ENCODE peak calls at places on chromosomes 1 and 21, in seven cellular contexts. One of them, this sample, is unnamed.

GRCh38 chr1:228956864-228957263 is 221.6 kb downstream of the RHOU start:
- DNase-seq in Calu3: no peak
- DNase-seq in colonic mucosa: no peak
- DNase-seq in activated CD8-positive, alpha-beta T cell treated with anti-CD3 and anti-CD28 coated beads for 36 hours: no peak
- DNase-seq in testis: no peak
- DNase-seq in AG10803: no peak
- DNase-seq in nephron progenitor cell: no peak
- DNase-seq in this sample: no peak

GRCh38 chr1:108533351-108534083 is 26.4 kb upstream of the EEIG2 start:
- DNase-seq in Calu3: peak
- DNase-seq in colonic mucosa: peak
- DNase-seq in activated CD8-positive, alpha-beta T cell treated with anti-CD3 and anti-CD28 coated beads for 36 hours: peak
- DNase-seq in testis: no peak
- DNase-seq in AG10803: no peak
- DNase-seq in nephron progenitor cell: no peak
- DNase-seq in this sample: no peak

GRCh38 chr1:221979461-221980032 is 237.7 kb upstream of the DUSP10 start:
- DNase-seq in Calu3: no peak
- DNase-seq in colonic mucosa: no peak
- DNase-seq in activated CD8-positive, alpha-beta T cell treated with anti-CD3 and anti-CD28 coated beads for 36 hours: no peak
- DNase-seq in testis: no peak
- DNase-seq in AG10803: no peak
- DNase-seq in nephron progenitor cell: no peak
- DNase-seq in this sample: no peak

GRCh38 chr21:34732388-34732821 is 63.6 kb downstream of the CLIC6 start:
- DNase-seq in Calu3: no peak
- DNase-seq in colonic mucosa: no peak
- DNase-seq in activated CD8-positive, alpha-beta T cell treated with anti-CD3 and anti-CD28 coated beads for 36 hours: no peak
- DNase-seq in testis: no peak
- DNase-seq in AG10803: peak
- DNase-seq in nephron progenitor cell: no peak
- DNase-seq in this sample: no peak

GRCh38 chr1:75732703-75733102 is 8.2 kb downstream of the ACADM start:
- DNase-seq in Calu3: no peak
- DNase-seq in colonic mucosa: no peak
- DNase-seq in activated CD8-positive, alpha-beta T cell treated with anti-CD3 and anti-CD28 coated beads for 36 hours: no peak
- DNase-seq in testis: no peak
- DNase-seq in AG10803: peak
- DNase-seq in nephron progenitor cell: no peak
- DNase-seq in this sample: no peak

GRCh38 chr1:41915786-41916571 is 2.7 kb downstream of the HIVEP3 start:
- DNase-seq in Calu3: peak
- DNase-seq in colonic mucosa: no peak
- DNase-seq in activated CD8-positive, alpha-beta T cell treated with anti-CD3 and anti-CD28 coated beads for 36 hours: peak
- DNase-seq in testis: no peak
- DNase-seq in AG10803: no peak
- DNase-seq in nephron progenitor cell: no peak
- DNase-seq in this sample: no peak

GRCh38 chr1:201589186-201589585 is 50.3 kb downstream of the NAV1 start:
- DNase-seq in Calu3: no peak
- DNase-seq in colonic mucosa: no peak
- DNase-seq in activated CD8-positive, alpha-beta T cell treated with anti-CD3 and anti-CD28 coated beads for 36 hours: no peak
- DNase-seq in testis: no peak
- DNase-seq in AG10803: no peak
- DNase-seq in nephron progenitor cell: no peak
- DNase-seq in this sample: no peak

GRCh38 chr1:65503427-65503826 is 83.0 kb downstream of the LEPR start:
- DNase-seq in Calu3: no peak
- DNase-seq in colonic mucosa: no peak
- DNase-seq in activated CD8-positive, alpha-beta T cell treated with anti-CD3 and anti-CD28 coated beads for 36 hours: no peak
- DNase-seq in testis: no peak
- DNase-seq in AG10803: no peak
- DNase-seq in nephron progenitor cell: no peak
- DNase-seq in this sample: no peak

GRCh38 chr1:59156526-59157196 is 140.2 kb upstream of the FGGY start:
- DNase-seq in Calu3: no peak
- DNase-seq in colonic mucosa: no peak
- DNase-seq in activated CD8-positive, alpha-beta T cell treated with anti-CD3 and anti-CD28 coated beads for 36 hours: no peak
- DNase-seq in testis: no peak
- DNase-seq in AG10803: peak
- DNase-seq in nephron progenitor cell: no peak
- DNase-seq in this sample: no peak

GRCh38 chr1:158730453-158730852 is 9.9 kb upstream of the OR6K3 start:
- DNase-seq in Calu3: no peak
- DNase-seq in colonic mucosa: no peak
- DNase-seq in activated CD8-positive, alpha-beta T cell treated with anti-CD3 and anti-CD28 coated beads for 36 hours: no peak
- DNase-seq in testis: no peak
- DNase-seq in AG10803: no peak
- DNase-seq in nephron progenitor cell: no peak
- DNase-seq in this sample: no peak

GRCh38 chr1:192157067-192157466 is 1.2 kb upstream of the RGS18 start:
- DNase-seq in Calu3: no peak
- DNase-seq in colonic mucosa: no peak
- DNase-seq in activated CD8-positive, alpha-beta T cell treated with anti-CD3 and anti-CD28 coated beads for 36 hours: no peak
- DNase-seq in testis: no peak
- DNase-seq in AG10803: no peak
- DNase-seq in nephron progenitor cell: no peak
- DNase-seq in this sample: no peak

GRCh38 chr1:160243767-160244166 is 18.6 kb downstream of the DCAF8 start:
- DNase-seq in Calu3: no peak
- DNase-seq in colonic mucosa: no peak
- DNase-seq in activated CD8-positive, alpha-beta T cell treated with anti-CD3 and anti-CD28 coated beads for 36 hours: no peak
- DNase-seq in testis: no peak
- DNase-seq in AG10803: no peak
- DNase-seq in nephron progenitor cell: no peak
- DNase-seq in this sample: no peak

GRCh38 chr1:92446990-92447681 is 39.6 kb downstream of the GFI1 start:
- DNase-seq in Calu3: no peak
- DNase-seq in colonic mucosa: no peak
- DNase-seq in activated CD8-positive, alpha-beta T cell treated with anti-CD3 and anti-CD28 coated beads for 36 hours: no peak
- DNase-seq in testis: no peak
- DNase-seq in AG10803: no peak
- DNase-seq in nephron progenitor cell: no peak
- DNase-seq in this sample: no peak

GRCh38 chr1:160726498-160727391 is 12.3 kb upstream of the SLAMF7 start:
- DNase-seq in Calu3: peak
- DNase-seq in colonic mucosa: peak
- DNase-seq in activated CD8-positive, alpha-beta T cell treated with anti-CD3 and anti-CD28 coated beads for 36 hours: peak
- DNase-seq in testis: peak
- DNase-seq in AG10803: peak
- DNase-seq in nephron progenitor cell: peak
- DNase-seq in this sample: peak

GRCh38 chr1:12549460-12550349 is 68.3 kb downstream of the DHRS3 start:
- DNase-seq in Calu3: peak
- DNase-seq in colonic mucosa: peak
- DNase-seq in activated CD8-positive, alpha-beta T cell treated with anti-CD3 and anti-CD28 coated beads for 36 hours: peak
- DNase-seq in testis: peak
- DNase-seq in AG10803: peak
- DNase-seq in nephron progenitor cell: peak
- DNase-seq in this sample: no peak

DNA sequence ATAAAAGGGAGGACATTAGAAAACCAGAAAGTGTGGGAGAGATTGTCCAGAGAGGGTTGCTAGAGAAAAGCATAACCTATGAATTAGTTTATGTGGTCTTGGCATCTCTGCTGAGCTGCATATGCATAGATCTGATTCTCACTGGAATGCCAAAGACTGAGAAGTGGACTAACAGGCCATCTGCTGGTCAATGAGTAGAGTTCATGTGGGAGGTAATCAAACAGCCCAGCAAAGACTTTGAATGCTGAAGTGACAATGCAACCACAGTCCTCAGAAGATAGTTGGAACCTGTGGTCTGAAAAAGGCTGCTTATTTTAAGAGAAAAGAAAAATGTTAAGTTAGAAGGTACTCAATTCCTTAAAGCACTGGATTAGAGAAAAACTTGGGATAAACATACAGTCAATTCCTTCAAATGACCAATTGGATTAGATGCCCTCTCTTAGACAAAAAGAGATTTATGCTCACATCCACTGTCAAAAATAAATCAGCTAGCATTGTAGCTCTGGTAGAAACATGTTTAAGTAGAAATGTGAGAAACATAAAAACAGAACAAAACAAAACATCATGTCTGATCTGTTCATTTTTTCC is 382.8 kb downstream of the AMY1C start:
- DNase-seq in Calu3: peak
- DNase-seq in colonic mucosa: no peak
- DNase-seq in activated CD8-positive, alpha-beta T cell treated with anti-CD3 and anti-CD28 coated beads for 36 hours: no peak
- DNase-seq in testis: peak
- DNase-seq in AG10803: no peak
- DNase-seq in nephron progenitor cell: peak
- DNase-seq in this sample: no peak
- TF ChIP-seq CTCF in Calu3: no peak
- TF ChIP-seq CTCF in colonic mucosa: peak
- TF ChIP-seq CTCF in activated CD8-positive, alpha-beta T cell treated with anti-CD3 and anti-CD28 coated beads for 36 hours: no peak
- TF ChIP-seq CTCF in testis: no peak
- TF ChIP-seq CTCF in AG10803: no peak
- TF ChIP-seq CTCF in nephron progenitor cell: peak
- TF ChIP-seq CTCF in this sample: peak

DNA sequence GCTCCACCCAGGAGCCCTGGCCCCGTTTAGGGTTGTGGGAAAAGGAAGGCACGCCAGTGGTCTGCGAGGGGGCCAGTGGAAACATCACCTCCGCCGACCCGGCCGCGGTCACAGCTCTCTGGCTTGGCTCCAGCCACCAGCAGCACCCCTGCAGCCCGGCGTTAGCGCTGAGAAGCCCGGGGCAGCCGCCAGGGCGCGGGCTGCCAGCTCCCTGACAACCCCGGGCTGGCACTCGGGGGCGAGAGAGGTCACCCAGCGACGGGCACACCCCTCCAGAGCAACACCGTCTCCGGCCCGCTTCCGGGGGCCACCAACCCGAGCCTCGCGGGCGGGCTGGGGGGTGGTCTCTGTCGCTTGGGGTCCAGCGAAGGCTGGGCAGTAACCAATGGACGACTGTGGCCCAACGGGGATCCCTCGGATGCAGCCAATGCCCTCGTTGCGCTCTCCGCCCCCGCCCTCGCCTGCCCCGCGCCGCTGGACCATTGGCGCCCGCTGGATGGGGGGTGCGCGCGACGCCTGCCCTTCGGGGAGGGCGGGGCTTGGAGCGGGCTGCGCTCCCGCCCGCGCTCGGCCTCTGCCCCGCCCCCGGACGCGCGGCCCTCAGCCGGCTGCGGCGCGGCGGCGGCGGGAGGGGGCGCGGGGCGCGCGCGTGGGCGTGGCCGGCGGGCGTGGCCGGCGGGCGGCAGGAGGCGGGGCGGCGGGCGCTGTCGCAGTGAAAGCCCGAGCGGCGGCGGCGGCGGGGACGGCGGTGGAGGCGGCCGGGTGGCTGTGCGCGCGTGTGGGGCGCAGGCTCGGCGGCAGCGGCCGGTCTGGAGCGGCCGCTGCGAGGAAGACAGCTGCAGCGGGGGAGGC is at the start of gene MAN1C1:
- DNase-seq in Calu3: peak
- DNase-seq in colonic mucosa: peak
- DNase-seq in activated CD8-positive, alpha-beta T cell treated with anti-CD3 and anti-CD28 coated beads for 36 hours: peak
- DNase-seq in testis: peak
- DNase-seq in AG10803: peak
- DNase-seq in nephron progenitor cell: peak
- DNase-seq in this sample: peak
- TF ChIP-seq CTCF in Calu3: peak
- TF ChIP-seq CTCF in colonic mucosa: no peak
- TF ChIP-seq CTCF in activated CD8-positive, alpha-beta T cell treated with anti-CD3 and anti-CD28 coated beads for 36 hours: peak
- TF ChIP-seq CTCF in testis: no peak
- TF ChIP-seq CTCF in AG10803: peak
- TF ChIP-seq CTCF in nephron progenitor cell: peak
- TF ChIP-seq CTCF in this sample: no peak

DNA sequence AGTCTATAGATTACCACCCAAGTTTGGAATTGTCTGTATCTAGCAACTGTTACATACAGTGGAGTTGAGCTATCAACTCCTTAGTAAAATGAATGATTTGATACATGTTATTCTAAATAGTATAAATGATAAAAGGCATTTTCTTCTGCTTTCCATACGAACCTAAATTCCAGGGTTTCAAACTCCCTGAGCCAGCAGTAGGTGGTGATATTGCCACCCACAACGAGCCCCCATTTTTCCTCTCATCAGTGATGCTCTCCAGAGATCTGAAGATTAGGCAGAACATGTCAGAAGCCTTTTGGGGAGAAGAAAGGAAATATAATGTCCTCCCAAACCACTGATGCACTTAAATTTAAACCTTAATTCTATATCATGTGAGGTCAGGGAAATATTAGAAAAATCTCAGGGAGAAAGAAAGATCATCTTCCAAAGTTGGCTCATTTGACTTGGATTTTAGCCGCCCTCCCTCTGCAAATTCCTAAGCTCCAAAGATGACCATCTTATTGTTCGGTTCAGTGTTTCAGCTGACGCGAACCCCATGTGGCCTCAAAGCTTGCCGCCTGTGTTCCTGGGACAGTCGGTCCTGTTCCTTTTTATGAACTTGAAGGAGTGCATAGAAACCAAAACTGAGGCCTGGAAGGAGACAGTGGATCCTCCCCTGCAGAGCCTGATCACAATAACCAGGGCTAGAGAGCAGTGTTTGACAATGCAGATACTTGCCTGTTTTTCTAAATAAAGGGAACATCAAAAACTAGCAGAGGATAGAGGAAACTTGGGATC is 2.3 kb downstream of the EVA1C start:
- DNase-seq in Calu3: peak
- DNase-seq in colonic mucosa: no peak
- DNase-seq in activated CD8-positive, alpha-beta T cell treated with anti-CD3 and anti-CD28 coated beads for 36 hours: no peak
- DNase-seq in testis: peak
- DNase-seq in AG10803: no peak
- DNase-seq in nephron progenitor cell: no peak
- DNase-seq in this sample: no peak
- TF ChIP-seq CTCF in Calu3: no peak
- TF ChIP-seq CTCF in colonic mucosa: no peak
- TF ChIP-seq CTCF in activated CD8-positive, alpha-beta T cell treated with anti-CD3 and anti-CD28 coated beads for 36 hours: no peak
- TF ChIP-seq CTCF in testis: peak
- TF ChIP-seq CTCF in AG10803: peak
- TF ChIP-seq CTCF in nephron progenitor cell: no peak
- TF ChIP-seq CTCF in this sample: no peak

GRCh38 chr1:19628879-19629278 is 15.2 kb upstream of the NBL1 start:
- DNase-seq in Calu3: no peak
- DNase-seq in colonic mucosa: no peak
- DNase-seq in activated CD8-positive, alpha-beta T cell treated with anti-CD3 and anti-CD28 coated beads for 36 hours: no peak
- DNase-seq in testis: no peak
- DNase-seq in AG10803: no peak
- DNase-seq in nephron progenitor cell: no peak
- DNase-seq in this sample: no peak
- TF ChIP-seq CTCF in Calu3: no peak
- TF ChIP-seq CTCF in colonic mucosa: no peak
- TF ChIP-seq CTCF in activated CD8-positive, alpha-beta T cell treated with anti-CD3 and anti-CD28 coated beads for 36 hours: no peak
- TF ChIP-seq CTCF in testis: no peak
- TF ChIP-seq CTCF in AG10803: no peak
- TF ChIP-seq CTCF in nephron progenitor cell: no peak
- TF ChIP-seq CTCF in this sample: no peak

DNA sequence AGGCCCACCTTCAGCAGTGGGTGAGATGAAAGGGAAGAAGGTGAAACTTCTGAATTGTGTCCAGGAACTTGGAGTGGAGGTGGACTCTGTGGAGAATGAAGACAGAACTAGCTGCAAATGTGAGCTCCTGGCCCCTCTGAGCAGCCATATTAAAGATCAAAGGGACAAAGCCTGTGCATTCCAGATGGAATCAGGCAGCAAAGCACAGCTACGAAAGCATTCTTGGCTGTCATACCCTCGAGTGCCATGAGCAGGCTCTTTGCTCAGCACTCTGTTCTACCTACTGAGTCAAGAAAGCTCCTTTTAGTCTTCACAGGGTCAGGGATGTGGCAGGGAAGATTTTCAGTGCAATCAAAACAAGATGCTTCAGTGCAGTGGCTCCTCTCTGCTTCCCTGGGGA is 86.3 kb upstream of the TSPAN2 start:
- DNase-seq in Calu3: no peak
- DNase-seq in colonic mucosa: no peak
- DNase-seq in activated CD8-positive, alpha-beta T cell treated with anti-CD3 and anti-CD28 coated beads for 36 hours: no peak
- DNase-seq in testis: no peak
- DNase-seq in AG10803: no peak
- DNase-seq in nephron progenitor cell: no peak
- DNase-seq in this sample: no peak
- TF ChIP-seq CTCF in Calu3: no peak
- TF ChIP-seq CTCF in colonic mucosa: no peak
- TF ChIP-seq CTCF in activated CD8-positive, alpha-beta T cell treated with anti-CD3 and anti-CD28 coated beads for 36 hours: no peak
- TF ChIP-seq CTCF in testis: no peak
- TF ChIP-seq CTCF in AG10803: no peak
- TF ChIP-seq CTCF in nephron progenitor cell: no peak
- TF ChIP-seq CTCF in this sample: no peak